ENCODE peak calls at places on chromosome X, in four cellular contexts. T, J, R and D are unnamed samples.
A peak's percentile ranks its signal among the peaks of the same experiment; 100 is the strongest.

GRCh38 chrX:10231461-10231860 is 74.7 kb downstream of the CLCN4 start:
- DNase-seq in J (no peak), T (no peak), R (no peak), D (no peak)

GRCh38 chrX:38656350-38656915 is 95.1 kb downstream of the TSPAN7 start:
- DNase-seq in R (no peak), T (no peak), J (no peak), D (no peak)

GRCh38 chrX:17859609-17860178 is 1.4 kb downstream of the RAI2 start:
- DNase-seq in T (no peak), J (peak; percentile 11), R (no peak), D (no peak)

GRCh38 chrX:131405497-131405896 is 116.4 kb upstream of the IGSF1 start:
- DNase-seq in J (no peak), R (no peak), T (no peak), D (no peak)

GRCh38 chrX:71622347-71623104 is 4.2 kb upstream of the CXCR3 start:
- DNase-seq in J (peak; percentile 47), T (no peak), R (peak; percentile 68), D (peak; percentile 58)

GRCh38 chrX:127038065-127038464 is 218.5 kb downstream of the PRR32 start:
- DNase-seq in T (no peak), J (no peak), R (no peak), D (no peak)

GRCh38 chrX:74925210-74926088 is at the start of gene NEXMIF:
- DNase-seq in J (peak; percentile 8), T (no peak), R (no peak), D (peak; percentile 6)

GRCh38 chrX:30230395-30230794 is at the start of gene MAGEB3:
- DNase-seq in T (no peak), J (no peak), R (no peak), D (no peak)

GRCh38 chrX:70504772-70505450 is 60.3 kb downstream of the DLG3 start:
- DNase-seq in R (no peak), J (no peak), T (no peak), D (no peak)

GRCh38 chrX:150903110-150903508 is 4.6 kb upstream of the CD99L2 start:
- DNase-seq in J (peak; percentile 22), R (no peak), T (no peak), D (no peak)

GRCh38 chrX:30144971-30145731 is 70.2 kb upstream of the MAGEB2 start:
- DNase-seq in T (no peak), R (no peak), J (no peak), D (no peak)

GRCh38 chrX:30653415-30654131 is at the start of gene GK:
- DNase-seq in T (peak; percentile 30), J (peak; percentile 15), R (no peak), D (no peak)

GRCh38 chrX:45903781-45904201 is 641.4 kb downstream of the ZNF674 start:
- DNase-seq in R (no peak), T (no peak), J (peak; percentile 13), D (no peak)

GRCh38 chrX:152878976-152879755 is 18.7 kb upstream of the ZNF185 start:
- DNase-seq in J (no peak), T (no peak), R (no peak), D (no peak)

GRCh38 chrX:23246001-23246400 is 88.6 kb upstream of the PTCHD1 start:
- DNase-seq in R (no peak), T (no peak), J (no peak), D (no peak)

GRCh38 chrX:36609653-36610585 is 398.2 kb upstream of the FAM47C start:
- DNase-seq in R (no peak), J (no peak), T (no peak), D (no peak)

GRCh38 chrX:47091149-47091775 is 13.0 kb downstream of the RGN start:
- DNase-seq in J (no peak), T (no peak), R (peak; percentile 31), D (no peak)
- TF ChIP-seq ETV6 in J (no peak), T (no peak), R (no peak), D (no peak)

GRCh38 chrX:66675541-66675940 is 36.7 kb upstream of the EDA2R start:
- DNase-seq in T (no peak), R (no peak), J (no peak), D (no peak)

GRCh38 chrX:66674506-66674905 is 35.6 kb upstream of the EDA2R start:
- DNase-seq in R (no peak), J (no peak), T (no peak), D (no peak)

GRCh38 chrX:66677430-66677829 is 38.6 kb upstream of the EDA2R start:
- DNase-seq in J (no peak), R (no peak), T (no peak), D (no peak)

GRCh38 chrX:66676413-66676812 is 37.5 kb upstream of the EDA2R start:
- DNase-seq in J (no peak), R (no peak), T (no peak), D (no peak)

GRCh38 chrX:66676990-66677389 is 38.1 kb upstream of the EDA2R start:
- DNase-seq in J (no peak), T (no peak), R (no peak), D (no peak)
- TF ChIP-seq ETV6 in J (no peak), T (no peak), R (no peak), D (no peak)

DNA sequence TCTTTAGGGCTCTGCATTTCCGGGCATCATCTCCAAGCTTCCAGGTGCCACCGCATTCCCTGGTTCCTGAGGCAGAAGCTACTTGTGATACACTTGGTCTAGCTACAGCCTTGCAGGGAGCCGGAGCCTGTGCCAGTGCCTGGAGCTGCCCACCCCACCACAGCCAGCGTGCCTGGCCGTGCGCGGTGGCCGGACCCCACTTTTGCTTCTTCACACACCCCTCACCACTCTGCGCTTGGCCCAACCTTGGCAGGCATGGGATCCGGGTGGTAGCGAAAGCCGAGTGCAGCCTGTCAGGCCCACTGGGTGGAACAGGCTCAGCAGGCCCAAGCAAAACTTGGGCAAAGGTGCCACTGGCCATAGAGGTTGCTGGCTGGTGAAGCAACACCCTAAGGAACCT is 823.7 kb downstream of the GLUD2 start:
- DNase-seq in T (no peak), J (no peak), R (no peak), D (no peak)
- TF ChIP-seq ETV6 in T (no peak), J (no peak), R (no peak), D (no peak)

GRCh38 chrX:114210879-114211278 is 373.0 kb upstream of the HTR2C start:
- DNase-seq in J (no peak), T (no peak), R (no peak), D (no peak)
- TF ChIP-seq ETV6 in J (no peak), T (no peak), R (no peak), D (no peak)

GRCh38 chrX:114962209-114962608 is 55.2 kb downstream of the IL13RA2 start:
- DNase-seq in R (no peak), T (no peak), J (no peak), D (no peak)

GRCh38 chrX:114959729-114960128 is 57.7 kb downstream of the IL13RA2 start:
- DNase-seq in R (no peak), T (no peak), J (no peak), D (no peak)

DNA sequence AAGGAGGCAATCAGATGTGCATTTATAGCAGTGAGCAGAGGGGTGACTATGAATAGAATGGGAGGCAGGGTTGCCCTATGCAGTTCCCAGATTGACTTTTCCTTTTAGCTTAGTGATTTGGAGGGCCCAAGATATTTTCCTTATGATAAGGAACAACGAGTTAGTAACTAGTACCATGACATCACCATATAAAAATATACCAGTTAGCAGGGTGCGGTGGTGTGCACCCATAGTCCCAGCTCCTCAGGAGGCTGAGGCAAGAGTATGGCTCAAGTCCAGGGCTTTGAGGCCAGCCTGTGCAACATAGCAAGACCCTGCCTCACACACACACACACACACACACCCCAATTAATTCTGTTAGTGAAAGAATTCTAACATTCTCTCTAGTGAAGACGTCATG is 53.0 kb downstream of the IL13RA2 start:
- DNase-seq in R (no peak), T (no peak), J (no peak), D (no peak)
- TF ChIP-seq ETV6 in R (no peak), T (no peak), J (no peak), D (no peak)

DNA sequence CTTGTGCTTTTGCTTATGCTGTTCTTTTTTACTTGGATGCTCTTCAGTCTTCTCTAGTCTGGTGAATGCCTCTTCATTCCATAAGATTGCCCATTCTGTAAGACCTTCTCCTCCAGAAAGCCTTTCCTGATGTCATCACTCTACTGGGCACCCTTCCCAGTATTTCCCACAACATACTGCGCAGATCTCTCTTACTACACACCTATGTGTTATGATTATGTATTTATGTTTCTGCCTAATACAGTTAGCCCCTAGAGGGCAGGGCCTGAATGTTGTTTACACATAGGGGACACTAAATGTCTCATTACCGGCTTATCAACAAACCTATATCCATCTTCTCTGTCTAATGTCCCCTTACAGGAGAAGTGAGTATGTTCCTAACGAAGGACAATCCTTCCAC is 21.1 kb downstream of the AIFM1 start:
- DNase-seq in R (no peak), T (no peak), J (no peak), D (no peak)
- TF ChIP-seq ETV6 in R (no peak), T (no peak), J (no peak), D (no peak)